ENCODE peak calls at places on chromosome 4, in nine cellular contexts. S is HL-60, G is GM23248, V is aorta, Z is AG09309, A is heart left ventricle, Y is fibroblast of the aortic adventitia, C is GM06990, K is neural progenitor cell. P is an unnamed sample.

GRCh38 chr4:117986331-117986730 is 48.0 kb upstream of the NDST3 start:
- DNase-seq in S (no peak), G (no peak), V (no peak), Z (no peak), A (no peak), Y (no peak), C (no peak), K (no peak), P (no peak)

GRCh38 chr4:73734405-73735070 is 5.8 kb upstream of the CXCL8 start:
- DNase-seq in S (no peak), G (peak), V (no peak), Z (no peak), A (no peak), Y (peak), C (no peak), K (no peak), P (no peak)

GRCh38 chr4:136750898-136751297 is 781.4 kb downstream of the PCDH18 start:
- DNase-seq in S (no peak), G (peak), V (no peak), Z (no peak), A (no peak), Y (peak), C (no peak), K (no peak), P (no peak)

GRCh38 chr4:6201580-6202091 is 1.3 kb upstream of the JAKMIP1 start:
- DNase-seq in S (no peak), G (no peak), V (no peak), Z (no peak), A (no peak), Y (no peak), C (peak), K (no peak), P (no peak)

GRCh38 chr4:6963139-6963611 is 53.5 kb downstream of the TBC1D14 start:
- DNase-seq in S (no peak), G (no peak), V (no peak), Z (no peak), A (no peak), Y (no peak), C (peak), K (no peak), P (no peak)

GRCh38 chr4:84496356-84497219 is 2.5 kb downstream of the NKX6-1 start:
- DNase-seq in S (no peak), G (no peak), V (no peak), Z (no peak), A (no peak), Y (no peak), C (no peak), K (peak), P (no peak)

GRCh38 chr4:24417206-24417605 is 167.1 kb downstream of the DHX15 start:
- DNase-seq in S (no peak), G (no peak), V (no peak), Z (no peak), A (no peak), Y (no peak), C (no peak), K (no peak), P (no peak)

GRCh38 chr4:183323295-183323694 is 1.1 kb upstream of the CLDN24 start:
- DNase-seq in S (no peak), G (no peak), V (no peak), Z (no peak), A (no peak), Y (no peak), C (no peak), K (no peak), P (no peak)

GRCh38 chr4:101693842-101694398 is 96.6 kb upstream of the BANK1 start:
- DNase-seq in S (no peak), G (no peak), V (no peak), Z (no peak), A (no peak), Y (no peak), C (peak), K (no peak), P (no peak)

GRCh38 chr4:166087569-166087968 is 214.5 kb downstream of the TLL1 start:
- DNase-seq in S (no peak), G (no peak), V (no peak), Z (no peak), A (no peak), Y (no peak), C (no peak), K (no peak), P (no peak)

GRCh38 chr4:47494124-47494430 is 9.0 kb downstream of the ATP10D start:
- DNase-seq in S (no peak), G (no peak), V (no peak), Z (no peak), A (no peak), Y (no peak), C (no peak), K (no peak), P (no peak)

GRCh38 chr4:72243641-72244040 is 211.8 kb downstream of the NPFFR2 start:
- DNase-seq in S (no peak), G (no peak), V (no peak), Z (no peak), A (no peak), Y (no peak), C (no peak), K (no peak), P (no peak)

GRCh38 chr4:110550260-110550659 is 72.6 kb downstream of the PITX2 start:
- DNase-seq in S (no peak), G (peak), V (no peak), Z (no peak), A (no peak), Y (peak), C (no peak), K (no peak), P (no peak)

GRCh38 chr4:142331132-142331531 is 515.0 kb downstream of the INPP4B start:
- DNase-seq in S (no peak), G (no peak), V (no peak), Z (no peak), A (peak), Y (no peak), C (no peak), K (no peak), P (no peak)

GRCh38 chr4:68466751-68467150 is 19.5 kb downstream of the TMPRSS11E start:
- DNase-seq in S (no peak), G (peak), V (no peak), Z (no peak), A (no peak), Y (peak), C (no peak), K (no peak), P (no peak)

GRCh38 chr4:101081695-101082369 is 265.5 kb downstream of the PPP3CA start:
- DNase-seq in S (no peak), G (no peak), V (no peak), Z (no peak), A (no peak), Y (no peak), C (no peak), K (no peak), P (no peak)

GRCh38 chr4:140038031-140038533 is 115.9 kb downstream of the MAML3 start:
- DNase-seq in S (no peak), G (peak), V (no peak), Z (no peak), A (no peak), Y (peak), C (no peak), K (no peak), P (no peak)

GRCh38 chr4:168096444-168096784 is 4.1 kb downstream of the ANXA10 start:
- DNase-seq in S (no peak), G (no peak), V (no peak), Z (no peak), A (no peak), Y (no peak), C (no peak), K (no peak), P (no peak)

GRCh38 chr4:55906999-55907398 is 41.7 kb upstream of the CEP135 start:
- DNase-seq in S (no peak), G (peak), V (no peak), Z (no peak), A (no peak), Y (peak), C (no peak), K (no peak), P (no peak)

GRCh38 chr4:185112104-185112503 is 31.0 kb upstream of the SLC25A4 start:
- DNase-seq in S (no peak), G (peak), V (no peak), Z (peak), A (peak), Y (peak), C (no peak), K (no peak), P (no peak)

GRCh38 chr4:139443661-139444060 is 10.3 kb upstream of the RAB33B start:
- DNase-seq in S (no peak), G (no peak), V (no peak), Z (no peak), A (no peak), Y (no peak), C (no peak), K (no peak), P (no peak)

GRCh38 chr4:119025916-119026661 is 109.5 kb upstream of the MYOZ2 start:
- DNase-seq in S (peak), G (peak), V (no peak), Z (peak), A (peak), Y (peak), C (no peak), K (no peak), P (no peak)

GRCh38 chr4:149781150-149781549 is 34.5 kb downstream of the IQCM start:
- DNase-seq in S (no peak), G (peak), V (no peak), Z (peak), A (no peak), Y (peak), C (no peak), K (no peak), P (no peak)

GRCh38 chr4:25441519-25442117 is 64.6 kb downstream of the ANAPC4 start:
- DNase-seq in S (no peak), G (peak), V (no peak), Z (no peak), A (peak), Y (peak), C (no peak), K (peak), P (peak)

GRCh38 chr4:181646864-181647263 is 596.3 kb upstream of the TENM3 start:
- DNase-seq in S (no peak), G (peak), V (no peak), Z (no peak), A (no peak), Y (peak), C (no peak), K (no peak), P (no peak)

GRCh38 chr4:108355523-108356208 is 186.9 kb upstream of the LEF1 start:
- DNase-seq in S (no peak), G (no peak), V (no peak), Z (no peak), A (no peak), Y (no peak), C (no peak), K (no peak), P (no peak)

GRCh38 chr4:152635876-152636275 is 43.9 kb downstream of the TMEM154 start:
- DNase-seq in S (no peak), G (no peak), V (no peak), Z (no peak), A (no peak), Y (peak), C (no peak), K (no peak), P (no peak)

GRCh38 chr4:73620115-73620792 is at the start of gene RASSF6:
- DNase-seq in S (no peak), G (no peak), V (peak), Z (no peak), A (no peak), Y (no peak), C (peak), K (peak), P (peak)

GRCh38 chr4:95363579-95363965 is 185.2 kb downstream of the UNC5C start:
- DNase-seq in S (no peak), G (no peak), V (no peak), Z (no peak), A (no peak), Y (no peak), C (no peak), K (peak), P (no peak)

GRCh38 chr4:184064877-184065276 is 152.8 kb downstream of the ENPP6 start:
- DNase-seq in S (no peak), G (no peak), V (no peak), Z (no peak), A (no peak), Y (no peak), C (no peak), K (no peak), P (peak)

GRCh38 chr4:3434891-3435683 is 6.7 kb upstream of the HGFAC start:
- DNase-seq in S (no peak), G (no peak), V (no peak), Z (no peak), A (no peak), Y (no peak), C (no peak), K (peak), P (no peak)

GRCh38 chr4:1721003-1721665 is at the start of the genes TACC3 and TMEM129:
- DNase-seq in S (peak), G (peak), V (peak), Z (peak), A (peak), Y (peak), C (peak), K (peak), P (peak)

GRCh38 chr4:1722551-1723071 is 1.3 kb downstream of the TACC3 start:
- DNase-seq in S (no peak), G (no peak), V (peak), Z (no peak), A (no peak), Y (no peak), C (no peak), K (no peak), P (no peak)

GRCh38 chr4:1725521-1725920 is 4.2 kb downstream of the TACC3 start:
- DNase-seq in S (no peak), G (no peak), V (peak), Z (no peak), A (no peak), Y (no peak), C (no peak), K (no peak), P (no peak)

GRCh38 chr4:1721666-1722550 is 587 bp downstream of the TACC3 start:
- DNase-seq in S (no peak), G (peak), V (peak), Z (no peak), A (no peak), Y (no peak), C (no peak), K (peak), P (no peak)

GRCh38 chr4:1723131-1723801 is 1.9 kb downstream of the TACC3 start:
- DNase-seq in S (no peak), G (no peak), V (peak), Z (no peak), A (no peak), Y (no peak), C (peak), K (no peak), P (no peak)
- H3K4me3 ChIP-seq in S (peak), G (no peak), V (no peak), Z (no peak), A (no peak), Y (no peak), C (peak), K (peak), P (no peak)

GRCh38 chr4:1904042-1904441 is 32.8 kb downstream of the NSD2 start:
- DNase-seq in S (no peak), G (no peak), V (no peak), Z (no peak), A (no peak), Y (no peak), C (no peak), K (no peak), P (no peak)
- H3K4me3 ChIP-seq in S (no peak), G (no peak), V (no peak), Z (no peak), A (no peak), Y (no peak), C (no peak), K (no peak), P (no peak)

GRCh38 chr4:53573696-53574095 is 17.6 kb downstream of the LNX1 start:
- DNase-seq in S (no peak), G (no peak), V (no peak), Z (no peak), A (no peak), Y (no peak), C (no peak), K (no peak), P (no peak)
- H3K4me3 ChIP-seq in S (no peak), G (no peak), V (no peak), Z (no peak), A (no peak), Y (no peak), C (no peak), K (no peak), P (no peak)

GRCh38 chr4:105894570-105895323 is 524 bp upstream of the NPNT start:
- DNase-seq in S (no peak), G (peak), V (peak), Z (no peak), A (no peak), Y (peak), C (peak), K (peak), P (peak)
- H3K4me3 ChIP-seq in S (no peak), G (no peak), V (peak), Z (no peak), A (peak), Y (peak), C (peak), K (peak), P (peak)

GRCh38 chr4:1793940-1794808 is 1.1 kb downstream of the FGFR3 start:
- DNase-seq in S (no peak), G (peak), V (no peak), Z (no peak), A (no peak), Y (no peak), C (no peak), K (peak), P (no peak)

GRCh38 chr4:1793496-1793840 is 375 bp downstream of the FGFR3 start:
- DNase-seq in S (no peak), G (peak), V (peak), Z (no peak), A (peak), Y (no peak), C (no peak), K (peak), P (peak)

GRCh38 chr4:1790005-1790404 is 3.1 kb upstream of the FGFR3 start:
- DNase-seq in S (no peak), G (no peak), V (no peak), Z (no peak), A (no peak), Y (no peak), C (no peak), K (no peak), P (no peak)

GRCh38 chr4:1792832-1793495 is at the start of gene FGFR3:
- DNase-seq in S (no peak), G (peak), V (no peak), Z (no peak), A (no peak), Y (no peak), C (peak), K (peak), P (peak)

DNA sequence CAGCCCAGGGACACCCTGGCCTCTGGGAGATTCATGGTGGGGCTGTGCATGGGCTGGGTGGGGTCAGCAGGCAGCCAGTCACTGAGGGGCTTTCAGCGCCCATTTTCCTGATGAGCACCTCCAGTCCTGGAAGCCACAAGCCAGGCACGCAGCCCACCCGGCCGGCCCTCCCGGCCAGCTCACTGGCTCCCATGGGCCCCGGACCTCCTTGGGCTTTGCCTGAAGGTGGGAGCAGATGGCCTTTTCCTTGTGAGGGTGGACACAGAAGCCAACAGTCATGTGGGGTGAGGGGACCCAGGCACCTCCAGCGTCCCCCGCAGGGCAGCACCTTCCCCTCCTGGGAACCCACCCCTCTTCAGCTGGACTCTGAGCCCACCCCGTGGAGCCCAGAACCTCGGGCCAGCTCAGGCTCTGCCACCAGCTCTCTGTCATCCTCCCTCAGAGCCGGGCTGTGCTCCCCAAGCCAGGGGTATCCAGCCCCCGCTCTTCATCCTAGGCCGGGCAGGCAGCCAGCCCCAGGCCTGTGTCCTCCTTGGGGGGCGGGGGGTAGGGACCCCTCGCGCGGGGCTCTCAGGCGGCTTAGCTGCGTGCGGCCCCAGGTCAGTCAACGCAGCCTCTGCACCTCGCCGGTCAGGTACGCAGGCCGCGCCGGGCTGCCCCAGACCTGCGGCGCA is 798 bp upstream of the FGFR3 start:
- DNase-seq in S (no peak), G (no peak), V (no peak), Z (no peak), A (no peak), Y (no peak), C (no peak), K (no peak), P (no peak)
- H3K4me3 ChIP-seq in S (no peak), G (no peak), V (no peak), Z (no peak), A (peak), Y (no peak), C (no peak), K (peak), P (no peak)

GRCh38 chr4:706834-707598 is 1.4 kb downstream of the PCGF3 start:
- DNase-seq in S (no peak), G (peak), V (no peak), Z (no peak), A (no peak), Y (no peak), C (no peak), K (no peak), P (no peak)
- H3K4me3 ChIP-seq in S (no peak), G (peak), V (no peak), Z (peak), A (peak), Y (peak), C (peak), K (peak), P (peak)

P was measured in colonic mucosa.